ENCODE peak calls at places on chromosomes 2 and 18, in eight cellular contexts. One of them, this sample, is unnamed.

GRCh38 chr18:3323900-3324299 is 62.0 kb downstream of the MYL12B start:
- DNase-seq in neural progenitor cell: no peak
- DNase-seq in GM10248: peak; percentile 31
- DNase-seq in AG10803: no peak
- DNase-seq in choroid plexus epithelial cell: peak; percentile 50
- DNase-seq in uterus: no peak
- DNase-seq in brain microvascular endothelial cell: peak; percentile 40
- DNase-seq in ovary: no peak
- DNase-seq in this sample: no peak

GRCh38 chr2:120109186-120110061 is 96.5 kb downstream of the EPB41L5 start:
- DNase-seq in ovary: no peak
- DNase-seq in brain microvascular endothelial cell: peak; percentile 39
- DNase-seq in neural progenitor cell: no peak
- DNase-seq in choroid plexus epithelial cell: peak; percentile 76
- DNase-seq in GM10248: peak; percentile 28
- DNase-seq in uterus: no peak
- DNase-seq in AG10803: peak; percentile 29
- DNase-seq in this sample: no peak

GRCh38 chr2:85470850-85471800 is 52.6 kb downstream of the SH2D6 start:
- DNase-seq in ovary: peak; percentile 39
- DNase-seq in brain microvascular endothelial cell: no peak
- DNase-seq in choroid plexus epithelial cell: no peak
- DNase-seq in AG10803: no peak
- DNase-seq in neural progenitor cell: no peak
- DNase-seq in uterus: no peak
- DNase-seq in GM10248: no peak
- DNase-seq in this sample: peak; percentile 30

GRCh38 chr2:197828464-197829135 is 24.2 kb downstream of the PLCL1 start:
- DNase-seq in AG10803: peak; percentile 75
- DNase-seq in uterus: no peak
- DNase-seq in brain microvascular endothelial cell: no peak
- DNase-seq in GM10248: no peak
- DNase-seq in choroid plexus epithelial cell: no peak
- DNase-seq in ovary: no peak
- DNase-seq in neural progenitor cell: no peak
- DNase-seq in this sample: no peak

GRCh38 chr2:148974126-148974525 is 64.4 kb upstream of the LYPD6B start:
- DNase-seq in brain microvascular endothelial cell: no peak
- DNase-seq in GM10248: no peak
- DNase-seq in choroid plexus epithelial cell: no peak
- DNase-seq in uterus: no peak
- DNase-seq in AG10803: no peak
- DNase-seq in neural progenitor cell: no peak
- DNase-seq in ovary: no peak
- DNase-seq in this sample: no peak

GRCh38 chr2:8125741-8126691 is 555.8 kb upstream of the ID2 start:
- DNase-seq in uterus: no peak
- DNase-seq in neural progenitor cell: no peak
- DNase-seq in ovary: peak; percentile 58
- DNase-seq in GM10248: no peak
- DNase-seq in choroid plexus epithelial cell: peak; percentile 80
- DNase-seq in AG10803: no peak
- DNase-seq in brain microvascular endothelial cell: peak; percentile 40
- DNase-seq in this sample: no peak

GRCh38 chr2:157990173-157990572 is 111.5 kb upstream of the UPP2 start:
- DNase-seq in AG10803: no peak
- DNase-seq in GM10248: no peak
- DNase-seq in ovary: no peak
- DNase-seq in brain microvascular endothelial cell: no peak
- DNase-seq in uterus: no peak
- DNase-seq in choroid plexus epithelial cell: no peak
- DNase-seq in neural progenitor cell: peak; percentile 68
- DNase-seq in this sample: no peak

GRCh38 chr18:79680100-79680879 is 687 bp downstream of the CTDP1 start:
- DNase-seq in choroid plexus epithelial cell: peak; percentile 66
- DNase-seq in brain microvascular endothelial cell: peak; percentile 49
- DNase-seq in GM10248: no peak
- DNase-seq in ovary: no peak
- DNase-seq in AG10803: peak; percentile 49
- DNase-seq in neural progenitor cell: peak; percentile 67
- DNase-seq in uterus: no peak
- DNase-seq in this sample: peak; percentile 20

GRCh38 chr2:228082571-228082970 is 98.9 kb downstream of the SPHKAP start:
- DNase-seq in GM10248: no peak
- DNase-seq in ovary: no peak
- DNase-seq in AG10803: no peak
- DNase-seq in uterus: no peak
- DNase-seq in brain microvascular endothelial cell: no peak
- DNase-seq in choroid plexus epithelial cell: no peak
- DNase-seq in neural progenitor cell: no peak
- DNase-seq in this sample: no peak

GRCh38 chr2:3594493-3595281 is at the start of gene COLEC11:
- DNase-seq in GM10248: no peak
- DNase-seq in AG10803: peak; percentile 22
- DNase-seq in brain microvascular endothelial cell: peak; percentile 60
- DNase-seq in neural progenitor cell: peak; percentile 70
- DNase-seq in uterus: no peak
- DNase-seq in ovary: peak; percentile 74
- DNase-seq in choroid plexus epithelial cell: peak; percentile 63
- DNase-seq in this sample: no peak

GRCh38 chr2:44358498-44358897 is 2.8 kb downstream of the PREPL start:
- DNase-seq in brain microvascular endothelial cell: peak; percentile 73
- DNase-seq in GM10248: peak; percentile 37
- DNase-seq in uterus: peak; percentile 31
- DNase-seq in ovary: peak; percentile 24
- DNase-seq in AG10803: peak; percentile 39
- DNase-seq in neural progenitor cell: no peak
- DNase-seq in choroid plexus epithelial cell: peak; percentile 78
- DNase-seq in this sample: peak; percentile 82

GRCh38 chr2:240798327-240798905 is 21.6 kb downstream of the KIF1A start:
- DNase-seq in ovary: peak; percentile 6
- DNase-seq in brain microvascular endothelial cell: no peak
- DNase-seq in GM10248: no peak
- DNase-seq in uterus: no peak
- DNase-seq in AG10803: no peak
- DNase-seq in choroid plexus epithelial cell: no peak
- DNase-seq in neural progenitor cell: no peak
- DNase-seq in this sample: no peak

DNA sequence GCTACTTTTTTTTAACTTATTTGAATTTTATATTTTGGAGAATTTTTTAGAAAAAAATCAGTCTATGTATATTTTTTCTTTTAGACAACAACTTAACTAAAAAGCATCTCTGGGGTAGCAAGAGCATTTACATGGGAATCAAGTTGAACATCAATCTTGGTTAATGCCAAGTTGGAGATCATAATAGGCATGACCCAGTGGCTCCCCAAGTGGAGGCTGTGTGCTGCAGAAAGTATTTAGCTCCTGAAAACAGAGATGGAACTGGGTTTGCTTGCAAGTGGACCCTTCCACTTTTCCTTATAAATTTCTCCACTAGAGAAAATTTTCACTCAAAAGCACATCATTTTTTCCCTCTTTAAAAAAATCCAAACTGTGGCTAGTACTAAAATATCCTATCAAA is 23.9 kb upstream of the CAVIN2 start:
- DNase-seq in GM10248: no peak
- DNase-seq in AG10803: no peak
- DNase-seq in neural progenitor cell: no peak
- DNase-seq in uterus: no peak
- DNase-seq in ovary: no peak
- DNase-seq in brain microvascular endothelial cell: no peak
- DNase-seq in choroid plexus epithelial cell: peak; percentile 21
- DNase-seq in this sample: no peak
- TF ChIP-seq CTCF in GM10248: no peak
- TF ChIP-seq CTCF in AG10803: peak; percentile 2
- TF ChIP-seq CTCF in neural progenitor cell: peak; percentile 31
- TF ChIP-seq CTCF in uterus: no peak
- TF ChIP-seq CTCF in ovary: no peak
- TF ChIP-seq CTCF in brain microvascular endothelial cell: peak; percentile 66
- TF ChIP-seq CTCF in choroid plexus epithelial cell: peak; percentile 57
- TF ChIP-seq CTCF in this sample: no peak

GRCh38 chr2:21055451-21055850 is 11.6 kb upstream of the APOB start:
- DNase-seq in AG10803: no peak
- DNase-seq in uterus: no peak
- DNase-seq in GM10248: no peak
- DNase-seq in neural progenitor cell: no peak
- DNase-seq in choroid plexus epithelial cell: no peak
- DNase-seq in ovary: no peak
- DNase-seq in brain microvascular endothelial cell: no peak
- DNase-seq in this sample: no peak

GRCh38 chr2:21055879-21056790 is 12.3 kb upstream of the APOB start:
- DNase-seq in uterus: no peak
- DNase-seq in ovary: no peak
- DNase-seq in AG10803: no peak
- DNase-seq in neural progenitor cell: no peak
- DNase-seq in choroid plexus epithelial cell: no peak
- DNase-seq in GM10248: no peak
- DNase-seq in brain microvascular endothelial cell: no peak
- DNase-seq in this sample: no peak

GRCh38 chr2:21057097-21057496 is 13.2 kb upstream of the APOB start:
- DNase-seq in ovary: no peak
- DNase-seq in uterus: no peak
- DNase-seq in choroid plexus epithelial cell: no peak
- DNase-seq in neural progenitor cell: no peak
- DNase-seq in AG10803: no peak
- DNase-seq in GM10248: no peak
- DNase-seq in brain microvascular endothelial cell: no peak
- DNase-seq in this sample: no peak

GRCh38 chr2:21059885-21060610 is 16.2 kb upstream of the APOB start:
- DNase-seq in brain microvascular endothelial cell: no peak
- DNase-seq in GM10248: no peak
- DNase-seq in AG10803: no peak
- DNase-seq in neural progenitor cell: no peak
- DNase-seq in uterus: no peak
- DNase-seq in ovary: no peak
- DNase-seq in choroid plexus epithelial cell: no peak
- DNase-seq in this sample: no peak
- TF ChIP-seq CTCF in brain microvascular endothelial cell: no peak
- TF ChIP-seq CTCF in GM10248: no peak
- TF ChIP-seq CTCF in AG10803: no peak
- TF ChIP-seq CTCF in neural progenitor cell: no peak
- TF ChIP-seq CTCF in uterus: no peak
- TF ChIP-seq CTCF in ovary: no peak
- TF ChIP-seq CTCF in choroid plexus epithelial cell: no peak
- TF ChIP-seq CTCF in this sample: no peak

DNA sequence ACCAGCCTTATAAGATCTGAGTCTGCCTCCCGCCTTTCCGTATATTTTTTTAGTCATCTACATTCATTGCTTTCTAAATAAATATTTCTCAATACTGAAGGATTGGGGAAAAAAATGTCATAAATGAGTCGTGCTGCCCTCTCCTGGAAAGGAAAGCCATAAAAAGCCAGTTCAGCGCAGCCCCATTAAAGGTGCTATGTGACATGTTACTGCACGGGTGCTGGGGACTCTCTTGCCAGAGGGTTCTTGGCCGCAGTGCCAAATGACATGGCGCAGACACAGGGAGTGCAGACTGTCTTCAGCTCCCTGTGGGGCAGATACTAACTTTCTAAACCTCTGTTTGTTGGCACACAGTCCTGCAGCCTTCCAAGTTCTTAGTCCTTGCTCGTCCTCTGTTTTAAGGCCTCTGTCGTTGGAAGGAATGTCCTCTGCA is 53.7 kb upstream of the MAP3K20 start:
- DNase-seq in uterus: no peak
- DNase-seq in GM10248: no peak
- DNase-seq in ovary: no peak
- DNase-seq in AG10803: peak; percentile 27
- DNase-seq in neural progenitor cell: no peak
- DNase-seq in brain microvascular endothelial cell: peak; percentile 22
- DNase-seq in choroid plexus epithelial cell: peak; percentile 62
- DNase-seq in this sample: peak; percentile 51
- TF ChIP-seq CTCF in uterus: no peak
- TF ChIP-seq CTCF in GM10248: no peak
- TF ChIP-seq CTCF in ovary: peak; percentile 14
- TF ChIP-seq CTCF in AG10803: peak; percentile 49
- TF ChIP-seq CTCF in neural progenitor cell: peak; percentile 34
- TF ChIP-seq CTCF in brain microvascular endothelial cell: peak; percentile 65
- TF ChIP-seq CTCF in choroid plexus epithelial cell: peak; percentile 71
- TF ChIP-seq CTCF in this sample: no peak

GRCh38 chr2:185475868-185476267 is 262.7 kb upstream of the FSIP2 start:
- DNase-seq in choroid plexus epithelial cell: no peak
- DNase-seq in uterus: no peak
- DNase-seq in ovary: no peak
- DNase-seq in AG10803: no peak
- DNase-seq in GM10248: no peak
- DNase-seq in brain microvascular endothelial cell: no peak
- DNase-seq in neural progenitor cell: peak; percentile 49
- DNase-seq in this sample: no peak
- TF ChIP-seq CTCF in choroid plexus epithelial cell: no peak
- TF ChIP-seq CTCF in uterus: no peak
- TF ChIP-seq CTCF in ovary: no peak
- TF ChIP-seq CTCF in AG10803: no peak
- TF ChIP-seq CTCF in GM10248: no peak
- TF ChIP-seq CTCF in brain microvascular endothelial cell: peak; percentile 20
- TF ChIP-seq CTCF in neural progenitor cell: peak; percentile 5
- TF ChIP-seq CTCF in this sample: no peak

GRCh38 chr18:21897811-21898210 is 157.2 kb downstream of the MIB1 start:
- DNase-seq in brain microvascular endothelial cell: peak; percentile 47
- DNase-seq in neural progenitor cell: peak; percentile 83
- DNase-seq in choroid plexus epithelial cell: peak; percentile 63
- DNase-seq in AG10803: peak; percentile 44
- DNase-seq in GM10248: peak; percentile 67
- DNase-seq in ovary: peak; percentile 55
- DNase-seq in uterus: peak; percentile 41
- DNase-seq in this sample: peak; percentile 73
- TF ChIP-seq CTCF in brain microvascular endothelial cell: peak; percentile 80
- TF ChIP-seq CTCF in neural progenitor cell: peak; percentile 79
- TF ChIP-seq CTCF in choroid plexus epithelial cell: peak; percentile 87
- TF ChIP-seq CTCF in AG10803: peak; percentile 90
- TF ChIP-seq CTCF in GM10248: peak; percentile 66
- TF ChIP-seq CTCF in ovary: peak; percentile 59
- TF ChIP-seq CTCF in uterus: peak; percentile 50
- TF ChIP-seq CTCF in this sample: peak; percentile 70

GRCh38 chr2:100818606-100819364 is 1.2 kb upstream of the NPAS2 start:
- DNase-seq in GM10248: peak; percentile 22
- DNase-seq in AG10803: peak; percentile 65
- DNase-seq in brain microvascular endothelial cell: peak; percentile 62
- DNase-seq in ovary: peak; percentile 59
- DNase-seq in choroid plexus epithelial cell: peak; percentile 81
- DNase-seq in uterus: peak; percentile 74
- DNase-seq in neural progenitor cell: peak; percentile 83
- DNase-seq in this sample: peak; percentile 68
- TF ChIP-seq CTCF in GM10248: no peak
- TF ChIP-seq CTCF in AG10803: peak; percentile 35
- TF ChIP-seq CTCF in brain microvascular endothelial cell: peak; percentile 59
- TF ChIP-seq CTCF in ovary: peak; percentile 8
- TF ChIP-seq CTCF in choroid plexus epithelial cell: peak; percentile 41
- TF ChIP-seq CTCF in uterus: no peak
- TF ChIP-seq CTCF in neural progenitor cell: peak; percentile 59
- TF ChIP-seq CTCF in this sample: peak; percentile 23

This sample was measured in Calu3.